ENCODE peak calls at places on chromosomes 3 and 15, in six cellular contexts. One of them, this sample, is unnamed.

GRCh38 chr15:58243083-58243482 is 104.9 kb downstream of the AQP9 start:
- DNase-seq in DMS153: peak
- DNase-seq in lung microvascular endothelial cell: no peak
- DNase-seq in GM20000: no peak
- DNase-seq in stimulated activated naive CD8-positive, alpha-beta T cell treated with anti-CD3 and anti-CD28 coated beads, Interleukin-15, amount 100 ng/mL, for 72 hours: no peak
- DNase-seq in iris pigment epithelial cell: no peak
- DNase-seq in this sample: no peak

GRCh38 chr3:53902711-53903110 is 11.1 kb upstream of the SELENOK start:
- DNase-seq in GM20000: no peak
- DNase-seq in iris pigment epithelial cell: no peak
- DNase-seq in DMS153: no peak
- DNase-seq in lung microvascular endothelial cell: no peak
- DNase-seq in stimulated activated naive CD8-positive, alpha-beta T cell treated with anti-CD3 and anti-CD28 coated beads, Interleukin-15, amount 100 ng/mL, for 72 hours: no peak
- DNase-seq in this sample: no peak

GRCh38 chr15:47477253-47477652 is 240.1 kb upstream of the SEMA6D start:
- DNase-seq in iris pigment epithelial cell: no peak
- DNase-seq in stimulated activated naive CD8-positive, alpha-beta T cell treated with anti-CD3 and anti-CD28 coated beads, Interleukin-15, amount 100 ng/mL, for 72 hours: no peak
- DNase-seq in lung microvascular endothelial cell: no peak
- DNase-seq in DMS153: no peak
- DNase-seq in GM20000: no peak
- DNase-seq in this sample: no peak

GRCh38 chr15:62566248-62566647 is 401.2 kb upstream of the C2CD4B start:
- DNase-seq in DMS153: no peak
- DNase-seq in GM20000: no peak
- DNase-seq in stimulated activated naive CD8-positive, alpha-beta T cell treated with anti-CD3 and anti-CD28 coated beads, Interleukin-15, amount 100 ng/mL, for 72 hours: no peak
- DNase-seq in iris pigment epithelial cell: no peak
- DNase-seq in lung microvascular endothelial cell: no peak
- DNase-seq in this sample: no peak

GRCh38 chr3:154548341-154548740 is 118.4 kb upstream of the GPR149 start:
- DNase-seq in stimulated activated naive CD8-positive, alpha-beta T cell treated with anti-CD3 and anti-CD28 coated beads, Interleukin-15, amount 100 ng/mL, for 72 hours: no peak
- DNase-seq in iris pigment epithelial cell: no peak
- DNase-seq in lung microvascular endothelial cell: no peak
- DNase-seq in DMS153: no peak
- DNase-seq in GM20000: no peak
- DNase-seq in this sample: no peak

GRCh38 chr3:23075478-23075877 is 127.6 kb upstream of the UBE2E2 start:
- DNase-seq in GM20000: no peak
- DNase-seq in stimulated activated naive CD8-positive, alpha-beta T cell treated with anti-CD3 and anti-CD28 coated beads, Interleukin-15, amount 100 ng/mL, for 72 hours: no peak
- DNase-seq in iris pigment epithelial cell: peak
- DNase-seq in DMS153: no peak
- DNase-seq in lung microvascular endothelial cell: no peak
- DNase-seq in this sample: no peak

GRCh38 chr3:106769045-106769444 is 608.2 kb upstream of the CCDC54 start:
- DNase-seq in stimulated activated naive CD8-positive, alpha-beta T cell treated with anti-CD3 and anti-CD28 coated beads, Interleukin-15, amount 100 ng/mL, for 72 hours: no peak
- DNase-seq in GM20000: no peak
- DNase-seq in iris pigment epithelial cell: no peak
- DNase-seq in DMS153: no peak
- DNase-seq in lung microvascular endothelial cell: no peak
- DNase-seq in this sample: no peak

GRCh38 chr3:105649469-105649868 is 219.3 kb downstream of the CBLB start:
- DNase-seq in DMS153: no peak
- DNase-seq in iris pigment epithelial cell: no peak
- DNase-seq in stimulated activated naive CD8-positive, alpha-beta T cell treated with anti-CD3 and anti-CD28 coated beads, Interleukin-15, amount 100 ng/mL, for 72 hours: no peak
- DNase-seq in GM20000: no peak
- DNase-seq in lung microvascular endothelial cell: no peak
- DNase-seq in this sample: no peak

GRCh38 chr15:91465696-91466095 is 365.6 kb downstream of the SV2B start:
- DNase-seq in lung microvascular endothelial cell: no peak
- DNase-seq in iris pigment epithelial cell: no peak
- DNase-seq in stimulated activated naive CD8-positive, alpha-beta T cell treated with anti-CD3 and anti-CD28 coated beads, Interleukin-15, amount 100 ng/mL, for 72 hours: no peak
- DNase-seq in DMS153: peak
- DNase-seq in GM20000: no peak
- DNase-seq in this sample: no peak

GRCh38 chr15:65623103-65623502 is 1.4 kb downstream of the SLC24A1 start:
- DNase-seq in DMS153: no peak
- DNase-seq in lung microvascular endothelial cell: no peak
- DNase-seq in GM20000: no peak
- DNase-seq in stimulated activated naive CD8-positive, alpha-beta T cell treated with anti-CD3 and anti-CD28 coated beads, Interleukin-15, amount 100 ng/mL, for 72 hours: no peak
- DNase-seq in iris pigment epithelial cell: no peak
- DNase-seq in this sample: no peak

GRCh38 chr3:160150525-160150924 is 74.7 kb upstream of the C3orf80 start:
- DNase-seq in DMS153: no peak
- DNase-seq in GM20000: no peak
- DNase-seq in stimulated activated naive CD8-positive, alpha-beta T cell treated with anti-CD3 and anti-CD28 coated beads, Interleukin-15, amount 100 ng/mL, for 72 hours: no peak
- DNase-seq in lung microvascular endothelial cell: no peak
- DNase-seq in iris pigment epithelial cell: peak
- DNase-seq in this sample: no peak

GRCh38 chr3:57949779-57950618 is 58.2 kb upstream of the FLNB start:
- DNase-seq in iris pigment epithelial cell: no peak
- DNase-seq in GM20000: no peak
- DNase-seq in lung microvascular endothelial cell: no peak
- DNase-seq in stimulated activated naive CD8-positive, alpha-beta T cell treated with anti-CD3 and anti-CD28 coated beads, Interleukin-15, amount 100 ng/mL, for 72 hours: no peak
- DNase-seq in DMS153: no peak
- DNase-seq in this sample: no peak

GRCh38 chr15:80500021-80500420 is 95.8 kb downstream of the ARNT2 start:
- DNase-seq in GM20000: no peak
- DNase-seq in stimulated activated naive CD8-positive, alpha-beta T cell treated with anti-CD3 and anti-CD28 coated beads, Interleukin-15, amount 100 ng/mL, for 72 hours: no peak
- DNase-seq in DMS153: no peak
- DNase-seq in iris pigment epithelial cell: no peak
- DNase-seq in lung microvascular endothelial cell: no peak
- DNase-seq in this sample: no peak

GRCh38 chr15:56460046-56460445 is 4.9 kb downstream of the MNS1 start:
- DNase-seq in GM20000: no peak
- DNase-seq in lung microvascular endothelial cell: no peak
- DNase-seq in stimulated activated naive CD8-positive, alpha-beta T cell treated with anti-CD3 and anti-CD28 coated beads, Interleukin-15, amount 100 ng/mL, for 72 hours: no peak
- DNase-seq in DMS153: no peak
- DNase-seq in iris pigment epithelial cell: no peak
- DNase-seq in this sample: no peak

GRCh38 chr3:71245971-71246860 is 337.3 kb downstream of the FOXP1 start:
- DNase-seq in iris pigment epithelial cell: no peak
- DNase-seq in lung microvascular endothelial cell: no peak
- DNase-seq in GM20000: no peak
- DNase-seq in stimulated activated naive CD8-positive, alpha-beta T cell treated with anti-CD3 and anti-CD28 coated beads, Interleukin-15, amount 100 ng/mL, for 72 hours: no peak
- DNase-seq in DMS153: no peak
- DNase-seq in this sample: no peak

GRCh38 chr3:188421836-188422540 is 268.0 kb downstream of the LPP start:
- DNase-seq in lung microvascular endothelial cell: no peak
- DNase-seq in DMS153: no peak
- DNase-seq in stimulated activated naive CD8-positive, alpha-beta T cell treated with anti-CD3 and anti-CD28 coated beads, Interleukin-15, amount 100 ng/mL, for 72 hours: no peak
- DNase-seq in GM20000: peak
- DNase-seq in iris pigment epithelial cell: no peak
- DNase-seq in this sample: no peak

GRCh38 chr3:18445421-18446066 is 20.4 kb upstream of the SATB1 start:
- DNase-seq in iris pigment epithelial cell: no peak
- DNase-seq in stimulated activated naive CD8-positive, alpha-beta T cell treated with anti-CD3 and anti-CD28 coated beads, Interleukin-15, amount 100 ng/mL, for 72 hours: peak
- DNase-seq in GM20000: peak
- DNase-seq in DMS153: no peak
- DNase-seq in lung microvascular endothelial cell: no peak
- DNase-seq in this sample: no peak

GRCh38 chr15:88839961-88840360 is 36.7 kb downstream of the ACAN start:
- DNase-seq in lung microvascular endothelial cell: no peak
- DNase-seq in iris pigment epithelial cell: no peak
- DNase-seq in DMS153: no peak
- DNase-seq in stimulated activated naive CD8-positive, alpha-beta T cell treated with anti-CD3 and anti-CD28 coated beads, Interleukin-15, amount 100 ng/mL, for 72 hours: no peak
- DNase-seq in GM20000: no peak
- DNase-seq in this sample: no peak

GRCh38 chr15:101501703-101502373 is 12.3 kb upstream of the PCSK6 start:
- DNase-seq in DMS153: no peak
- DNase-seq in iris pigment epithelial cell: no peak
- DNase-seq in stimulated activated naive CD8-positive, alpha-beta T cell treated with anti-CD3 and anti-CD28 coated beads, Interleukin-15, amount 100 ng/mL, for 72 hours: peak
- DNase-seq in GM20000: peak
- DNase-seq in lung microvascular endothelial cell: peak
- DNase-seq in this sample: no peak

GRCh38 chr15:64009241-64009640 is 37.0 kb downstream of the DAPK2 start:
- DNase-seq in DMS153: no peak
- DNase-seq in stimulated activated naive CD8-positive, alpha-beta T cell treated with anti-CD3 and anti-CD28 coated beads, Interleukin-15, amount 100 ng/mL, for 72 hours: no peak
- DNase-seq in iris pigment epithelial cell: peak
- DNase-seq in lung microvascular endothelial cell: no peak
- DNase-seq in GM20000: no peak
- DNase-seq in this sample: no peak

GRCh38 chr3:49244589-49245205 is 32.3 kb downstream of the C3orf62 start:
- DNase-seq in lung microvascular endothelial cell: no peak
- DNase-seq in GM20000: no peak
- DNase-seq in iris pigment epithelial cell: peak
- DNase-seq in DMS153: no peak
- DNase-seq in stimulated activated naive CD8-positive, alpha-beta T cell treated with anti-CD3 and anti-CD28 coated beads, Interleukin-15, amount 100 ng/mL, for 72 hours: no peak
- DNase-seq in this sample: peak

GRCh38 chr3:138842483-138843188 is 7.9 kb upstream of the PIK3CB start:
- DNase-seq in GM20000: peak
- DNase-seq in iris pigment epithelial cell: no peak
- DNase-seq in lung microvascular endothelial cell: no peak
- DNase-seq in stimulated activated naive CD8-positive, alpha-beta T cell treated with anti-CD3 and anti-CD28 coated beads, Interleukin-15, amount 100 ng/mL, for 72 hours: no peak
- DNase-seq in DMS153: no peak
- DNase-seq in this sample: no peak

GRCh38 chr15:40582726-40583246 is 11.3 kb upstream of the KNL1 start:
- DNase-seq in lung microvascular endothelial cell: no peak
- DNase-seq in stimulated activated naive CD8-positive, alpha-beta T cell treated with anti-CD3 and anti-CD28 coated beads, Interleukin-15, amount 100 ng/mL, for 72 hours: no peak
- DNase-seq in iris pigment epithelial cell: peak
- DNase-seq in DMS153: peak
- DNase-seq in GM20000: no peak
- DNase-seq in this sample: peak

GRCh38 chr3:141529256-141530132 is 42.7 kb downstream of the RASA2 start:
- DNase-seq in iris pigment epithelial cell: peak
- DNase-seq in GM20000: no peak
- DNase-seq in lung microvascular endothelial cell: no peak
- DNase-seq in stimulated activated naive CD8-positive, alpha-beta T cell treated with anti-CD3 and anti-CD28 coated beads, Interleukin-15, amount 100 ng/mL, for 72 hours: no peak
- DNase-seq in DMS153: no peak
- DNase-seq in this sample: no peak

GRCh38 chr3:115804722-115805121 is 181.4 kb downstream of the GAP43 start:
- DNase-seq in iris pigment epithelial cell: peak
- DNase-seq in lung microvascular endothelial cell: no peak
- DNase-seq in stimulated activated naive CD8-positive, alpha-beta T cell treated with anti-CD3 and anti-CD28 coated beads, Interleukin-15, amount 100 ng/mL, for 72 hours: no peak
- DNase-seq in DMS153: no peak
- DNase-seq in GM20000: no peak
- DNase-seq in this sample: peak

GRCh38 chr15:90706394-90707327 is 10.5 kb upstream of the BLM start:
- DNase-seq in lung microvascular endothelial cell: no peak
- DNase-seq in GM20000: no peak
- DNase-seq in stimulated activated naive CD8-positive, alpha-beta T cell treated with anti-CD3 and anti-CD28 coated beads, Interleukin-15, amount 100 ng/mL, for 72 hours: no peak
- DNase-seq in iris pigment epithelial cell: no peak
- DNase-seq in DMS153: no peak
- DNase-seq in this sample: no peak

GRCh38 chr3:180177255-180177654 is 140.5 kb upstream of the PEX5L start:
- DNase-seq in DMS153: no peak
- DNase-seq in stimulated activated naive CD8-positive, alpha-beta T cell treated with anti-CD3 and anti-CD28 coated beads, Interleukin-15, amount 100 ng/mL, for 72 hours: no peak
- DNase-seq in lung microvascular endothelial cell: no peak
- DNase-seq in GM20000: no peak
- DNase-seq in iris pigment epithelial cell: no peak
- DNase-seq in this sample: no peak

GRCh38 chr3:52347716-52348635 is 31.9 kb downstream of the DNAH1 start:
- DNase-seq in stimulated activated naive CD8-positive, alpha-beta T cell treated with anti-CD3 and anti-CD28 coated beads, Interleukin-15, amount 100 ng/mL, for 72 hours: no peak
- DNase-seq in lung microvascular endothelial cell: no peak
- DNase-seq in GM20000: no peak
- DNase-seq in DMS153: no peak
- DNase-seq in iris pigment epithelial cell: no peak
- DNase-seq in this sample: no peak

GRCh38 chr15:57160823-57161560 is 215.3 kb upstream of the CGNL1 start:
- DNase-seq in GM20000: no peak
- DNase-seq in DMS153: no peak
- DNase-seq in stimulated activated naive CD8-positive, alpha-beta T cell treated with anti-CD3 and anti-CD28 coated beads, Interleukin-15, amount 100 ng/mL, for 72 hours: no peak
- DNase-seq in iris pigment epithelial cell: peak
- DNase-seq in lung microvascular endothelial cell: no peak
- DNase-seq in this sample: peak

GRCh38 chr15:99121691-99122410 is 17.0 kb downstream of the SYNM start:
- DNase-seq in GM20000: no peak
- DNase-seq in lung microvascular endothelial cell: peak
- DNase-seq in stimulated activated naive CD8-positive, alpha-beta T cell treated with anti-CD3 and anti-CD28 coated beads, Interleukin-15, amount 100 ng/mL, for 72 hours: no peak
- DNase-seq in iris pigment epithelial cell: no peak
- DNase-seq in DMS153: no peak
- DNase-seq in this sample: no peak

GRCh38 chr3:157618075-157618760 is 115.0 kb upstream of the VEPH1 start:
- DNase-seq in iris pigment epithelial cell: peak
- DNase-seq in DMS153: peak
- DNase-seq in stimulated activated naive CD8-positive, alpha-beta T cell treated with anti-CD3 and anti-CD28 coated beads, Interleukin-15, amount 100 ng/mL, for 72 hours: no peak
- DNase-seq in lung microvascular endothelial cell: peak
- DNase-seq in GM20000: peak
- DNase-seq in this sample: peak

GRCh38 chr15:68208136-68208535 is 3.0 kb upstream of the CALML4 start:
- DNase-seq in GM20000: no peak
- DNase-seq in iris pigment epithelial cell: no peak
- DNase-seq in stimulated activated naive CD8-positive, alpha-beta T cell treated with anti-CD3 and anti-CD28 coated beads, Interleukin-15, amount 100 ng/mL, for 72 hours: no peak
- DNase-seq in DMS153: no peak
- DNase-seq in lung microvascular endothelial cell: no peak
- DNase-seq in this sample: no peak

GRCh38 chr3:1699361-1699920 is 399.2 kb upstream of the CNTN4 start:
- DNase-seq in lung microvascular endothelial cell: no peak
- DNase-seq in stimulated activated naive CD8-positive, alpha-beta T cell treated with anti-CD3 and anti-CD28 coated beads, Interleukin-15, amount 100 ng/mL, for 72 hours: no peak
- DNase-seq in GM20000: no peak
- DNase-seq in DMS153: no peak
- DNase-seq in iris pigment epithelial cell: no peak
- DNase-seq in this sample: no peak

GRCh38 chr3:166752214-166752613 is 627.9 kb downstream of the ZBBX start:
- DNase-seq in GM20000: no peak
- DNase-seq in DMS153: no peak
- DNase-seq in lung microvascular endothelial cell: no peak
- DNase-seq in stimulated activated naive CD8-positive, alpha-beta T cell treated with anti-CD3 and anti-CD28 coated beads, Interleukin-15, amount 100 ng/mL, for 72 hours: no peak
- DNase-seq in iris pigment epithelial cell: no peak
- DNase-seq in this sample: no peak

GRCh38 chr3:162217603-162218002 is 721.0 kb downstream of the OTOL1 start:
- DNase-seq in stimulated activated naive CD8-positive, alpha-beta T cell treated with anti-CD3 and anti-CD28 coated beads, Interleukin-15, amount 100 ng/mL, for 72 hours: no peak
- DNase-seq in lung microvascular endothelial cell: no peak
- DNase-seq in DMS153: no peak
- DNase-seq in iris pigment epithelial cell: no peak
- DNase-seq in GM20000: no peak
- DNase-seq in this sample: no peak

GRCh38 chr3:13034109-13034800 is 39.0 kb downstream of the IQSEC1 start:
- DNase-seq in lung microvascular endothelial cell: no peak
- DNase-seq in DMS153: no peak
- DNase-seq in stimulated activated naive CD8-positive, alpha-beta T cell treated with anti-CD3 and anti-CD28 coated beads, Interleukin-15, amount 100 ng/mL, for 72 hours: no peak
- DNase-seq in iris pigment epithelial cell: no peak
- DNase-seq in GM20000: no peak
- DNase-seq in this sample: no peak

GRCh38 chr3:12553921-12554391 is 2.9 kb upstream of the MKRN2 start:
- DNase-seq in lung microvascular endothelial cell: peak
- DNase-seq in iris pigment epithelial cell: peak
- DNase-seq in DMS153: no peak
- DNase-seq in stimulated activated naive CD8-positive, alpha-beta T cell treated with anti-CD3 and anti-CD28 coated beads, Interleukin-15, amount 100 ng/mL, for 72 hours: peak
- DNase-seq in GM20000: no peak
- DNase-seq in this sample: no peak

This sample was measured in SW 1271.